ENCODE peak calls at places on chromosomes 4 and X, in nine cellular contexts. V, R, G, I, A, D, B, X and O are unnamed samples.

GRCh38 chrX:3175659-3176438 is 134.6 kb downstream of the ARSF start:
- DNase-seq in V (no peak), I (no peak), R (no peak), G (no peak), D (no peak), X (no peak), B (no peak), A (no peak), O (no peak)

GRCh38 chr4:173526034-173526482 is 4.0 kb downstream of the HAND2 start:
- DNase-seq in V (no peak), G (no peak), B (no peak), A (no peak), R (no peak), D (no peak), X (peak), I (no peak), O (no peak)

GRCh38 chrX:81206471-81206870 is 4.6 kb downstream of the SH3BGRL start:
- DNase-seq in I (no peak), D (no peak), X (no peak), R (no peak), A (no peak), G (no peak), V (no peak), B (no peak), O (no peak)

GRCh38 chrX:19811807-19812604 is 75.4 kb downstream of the SH3KBP1 start:
- DNase-seq in G (no peak), D (no peak), R (no peak), I (no peak), B (no peak), V (no peak), A (no peak), X (no peak), O (no peak)

GRCh38 chr4:101921370-101921769 is 130.8 kb downstream of the BANK1 start:
- DNase-seq in X (no peak), A (no peak), G (no peak), B (no peak), R (no peak), I (no peak), D (no peak), V (no peak), O (no peak)

GRCh38 chr4:141637565-141637964 is 1.2 kb downstream of the IL15 start:
- DNase-seq in G (no peak), D (no peak), B (no peak), R (no peak), V (no peak), A (no peak), I (no peak), X (no peak), O (no peak)

GRCh38 chr4:85842540-85842939 is 367.6 kb downstream of the ARHGAP24 start:
- DNase-seq in V (no peak), X (no peak), B (no peak), G (no peak), D (no peak), A (no peak), R (no peak), I (no peak), O (no peak)

GRCh38 chrX:19810809-19811208 is 76.6 kb downstream of the SH3KBP1 start:
- DNase-seq in V (no peak), I (no peak), D (no peak), B (no peak), G (no peak), X (no peak), R (no peak), A (no peak), O (no peak)

GRCh38 chr4:158255727-158256324 is 45.5 kb downstream of the TMEM144 start:
- DNase-seq in R (no peak), G (no peak), I (peak), V (no peak), D (peak), A (no peak), X (no peak), B (no peak), O (no peak)

GRCh38 chr4:184313710-184314659 is 96.3 kb upstream of the ENPP6 start:
- DNase-seq in B (no peak), R (no peak), G (no peak), A (no peak), X (no peak), V (no peak), I (no peak), D (no peak), O (no peak)

GRCh38 chr4:7000421-7001176 is 42.6 kb upstream of the TADA2B start:
- DNase-seq in A (no peak), X (no peak), B (no peak), D (no peak), V (no peak), R (no peak), G (no peak), I (no peak), O (no peak)
- H3K27ac ChIP-seq in A (no peak), X (no peak), B (no peak), D (no peak), V (no peak), R (no peak), G (no peak), I (no peak), O (no peak)

DNA sequence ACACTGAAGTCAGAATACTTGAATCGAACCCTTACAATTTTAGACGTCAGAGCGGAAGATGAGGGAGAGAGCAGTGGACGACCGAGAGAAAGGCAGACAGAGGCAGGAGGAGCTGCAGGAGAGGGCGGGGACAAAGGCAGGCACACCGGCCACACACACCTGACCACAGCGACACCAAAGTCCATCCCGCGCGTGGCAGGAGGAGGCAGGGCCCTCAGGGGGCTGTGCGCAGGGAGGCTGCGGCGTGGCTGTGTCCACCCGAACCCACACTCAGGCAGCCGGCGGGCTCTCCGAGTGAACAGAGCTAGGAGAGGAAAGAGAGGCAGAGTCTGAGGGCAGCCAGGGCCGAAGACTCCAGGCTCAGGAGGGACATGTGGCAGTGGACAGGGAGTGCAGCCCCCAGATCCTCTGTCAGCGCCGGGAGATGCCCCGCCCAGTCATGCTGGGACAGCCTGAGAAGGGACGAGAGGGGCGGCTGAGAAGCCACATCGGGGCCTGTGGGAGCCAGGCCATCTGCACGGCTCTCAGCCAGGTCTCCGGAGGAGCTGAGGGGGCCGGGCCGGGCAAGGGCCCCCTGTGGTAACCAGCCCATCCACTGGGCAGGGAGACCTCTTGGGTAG is 20.1 kb downstream of the GAK start:
- DNase-seq in X (peak), B (no peak), R (peak), A (peak), I (no peak), V (peak), G (peak), D (no peak), O (no peak)
- H3K27ac ChIP-seq in X (no peak), B (no peak), R (no peak), A (no peak), I (no peak), V (no peak), G (no peak), D (no peak), O (no peak)

GRCh38 chr4:24808261-24808660 is 12.9 kb downstream of the SOD3 start:
- DNase-seq in V (no peak), G (no peak), R (no peak), X (no peak), I (no peak), B (no peak), A (no peak), D (no peak), O (no peak)
- H3K27ac ChIP-seq in V (no peak), G (no peak), R (no peak), X (no peak), I (no peak), B (no peak), A (no peak), D (no peak), O (no peak)

GRCh38 chr4:123107444-123108252 is 185.3 kb upstream of the NUDT6 start:
- DNase-seq in B (no peak), I (no peak), R (peak), D (no peak), V (peak), X (peak), G (no peak), A (peak), O (no peak)

GRCh38 chr4:123110685-123111084 is 188.3 kb upstream of the NUDT6 start:
- DNase-seq in D (no peak), R (no peak), G (no peak), A (no peak), V (no peak), X (no peak), B (no peak), I (no peak), O (no peak)

GRCh38 chr4:123109129-123109528 is 186.7 kb upstream of the NUDT6 start:
- DNase-seq in I (no peak), G (no peak), A (no peak), D (no peak), V (no peak), R (no peak), X (no peak), B (no peak), O (no peak)

GRCh38 chr4:123113193-123113592 is 190.8 kb upstream of the NUDT6 start:
- DNase-seq in G (no peak), X (no peak), B (no peak), V (no peak), D (no peak), A (no peak), R (no peak), I (no peak), O (no peak)

GRCh38 chr4:123110147-123110546 is 187.8 kb upstream of the NUDT6 start:
- DNase-seq in I (no peak), G (no peak), V (no peak), R (no peak), A (no peak), B (no peak), X (no peak), D (no peak), O (no peak)
- H3K27ac ChIP-seq in I (no peak), G (no peak), V (no peak), R (no peak), A (no peak), B (no peak), X (no peak), D (no peak), O (no peak)

GRCh38 chr4:71473541-71474240 is 134.9 kb downstream of the SLC4A4 start:
- DNase-seq in G (no peak), D (no peak), X (no peak), B (no peak), R (no peak), I (no peak), V (no peak), A (no peak), O (peak)
- H3K27ac ChIP-seq in G (no peak), D (no peak), X (no peak), B (no peak), R (no peak), I (no peak), V (no peak), A (no peak), O (peak)

DNA sequence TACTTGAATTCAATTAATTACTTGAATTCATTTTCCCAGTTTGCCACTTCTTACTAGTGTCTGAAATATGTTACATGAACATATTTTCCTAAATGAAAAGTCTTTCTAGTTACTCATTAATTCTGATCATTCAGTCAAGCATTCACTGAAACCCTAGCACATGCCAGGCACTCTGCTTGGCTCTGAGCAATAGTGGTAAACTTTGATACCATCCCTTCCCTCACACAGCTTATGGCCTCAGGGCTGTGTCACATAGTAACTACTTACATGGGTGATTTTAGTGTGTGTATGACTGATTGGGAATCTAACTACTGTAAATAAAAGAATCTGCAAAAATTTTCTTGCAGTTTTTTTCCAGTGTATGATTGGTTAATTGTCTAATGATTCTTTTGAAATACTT is 32.7 kb downstream of the METAP1 start:
- DNase-seq in V (no peak), A (no peak), D (no peak), X (no peak), G (no peak), R (no peak), B (no peak), I (no peak), O (no peak)
- H3K27ac ChIP-seq in V (no peak), A (no peak), D (no peak), X (no peak), G (no peak), R (no peak), B (no peak), I (no peak), O (no peak)

GRCh38 chrX:13472975-13473665 is 96.3 kb upstream of the EGFL6 start:
- DNase-seq in B (no peak), X (no peak), V (no peak), G (no peak), A (no peak), I (no peak), D (no peak), R (no peak), O (no peak)
- H3K27ac ChIP-seq in B (peak), X (no peak), V (peak), G (peak), A (peak), I (no peak), D (no peak), R (no peak), O (peak)

GRCh38 chrX:67520671-67521070 is 23.1 kb upstream of the AR start:
- DNase-seq in X (no peak), B (no peak), G (no peak), V (no peak), I (no peak), D (no peak), R (no peak), A (no peak), O (no peak)

GRCh38 chrX:67524428-67524827 is 19.4 kb upstream of the AR start:
- DNase-seq in B (no peak), V (no peak), R (no peak), D (no peak), X (no peak), I (no peak), G (no peak), A (no peak), O (peak)

GRCh38 chrX:67524950-67525691 is 18.7 kb upstream of the AR start:
- DNase-seq in I (no peak), X (no peak), G (no peak), R (no peak), B (no peak), V (no peak), A (no peak), D (no peak), O (no peak)

GRCh38 chrX:67523932-67524331 is 19.9 kb upstream of the AR start:
- DNase-seq in X (no peak), D (no peak), G (no peak), R (no peak), B (no peak), V (no peak), I (no peak), A (no peak), O (no peak)

GRCh38 chrX:67523002-67523711 is 20.7 kb upstream of the AR start:
- DNase-seq in D (no peak), R (no peak), B (no peak), A (no peak), X (no peak), V (no peak), I (no peak), G (no peak), O (no peak)
- H3K27ac ChIP-seq in D (no peak), R (no peak), B (no peak), A (no peak), X (no peak), V (no peak), I (no peak), G (no peak), O (no peak)

GRCh38 chr4:185587065-185587443 is 51.7 kb upstream of the PDLIM3 start:
- DNase-seq in X (no peak), B (no peak), I (no peak), A (no peak), G (no peak), D (no peak), R (no peak), V (no peak), O (no peak)

GRCh38 chr4:185585211-185585610 is 49.9 kb upstream of the PDLIM3 start:
- DNase-seq in I (no peak), G (no peak), A (no peak), V (no peak), R (no peak), D (no peak), B (no peak), X (no peak), O (no peak)

GRCh38 chr4:185580699-185581098 is 45.4 kb upstream of the PDLIM3 start:
- DNase-seq in B (no peak), X (no peak), I (no peak), A (no peak), D (no peak), G (no peak), V (no peak), R (no peak), O (no peak)

GRCh38 chr4:185582651-185583400 is 47.5 kb upstream of the PDLIM3 start:
- DNase-seq in R (no peak), A (no peak), G (no peak), I (no peak), V (no peak), B (no peak), D (no peak), X (peak), O (peak)

DNA sequence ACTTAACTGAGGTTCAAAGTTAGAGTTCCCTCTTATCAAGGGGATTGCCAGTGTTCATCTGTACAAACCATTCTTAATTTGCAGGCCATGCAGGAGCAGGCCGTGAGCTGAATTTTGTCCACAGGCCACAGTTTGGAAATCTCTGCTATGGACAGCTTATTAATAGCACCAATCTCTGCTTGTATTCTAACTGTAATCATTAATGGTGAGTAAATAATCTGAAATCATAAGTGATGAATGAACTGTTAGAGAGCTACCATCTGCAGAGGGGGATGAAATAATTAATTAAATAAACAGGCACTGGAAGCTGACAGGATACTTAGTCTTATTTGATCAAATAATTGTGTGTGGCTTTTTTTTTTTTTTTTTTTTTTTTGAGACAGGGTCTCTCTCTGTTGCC is 48.5 kb upstream of the PDLIM3 start:
- DNase-seq in R (no peak), A (no peak), G (no peak), X (no peak), B (no peak), V (no peak), D (no peak), I (no peak), O (no peak)
- H3K27ac ChIP-seq in R (no peak), A (no peak), G (no peak), X (no peak), B (no peak), V (no peak), D (no peak), I (no peak), O (no peak)